ENCODE peak calls at places on chromosomes 13 and 19, in five cellular contexts. Y, M, V, K and S are unnamed samples.

GRCh38 chr19:33248954-33249613 is 23.4 kb upstream of the SLC7A10 start:
- DNase-seq in Y (no peak), M (no peak), V (no peak), K (no peak), S (no peak)

GRCh38 chr13:52356327-52356726 is 49.6 kb downstream of the THSD1 start:
- DNase-seq in V (no peak), K (no peak), M (no peak), Y (no peak), S (no peak)

GRCh38 chr19:28607066-28607583 is 605.8 kb downstream of the UQCRFS1 start:
- DNase-seq in V (no peak), M (no peak), K (no peak), Y (no peak), S (no peak)

GRCh38 chr13:101258071-101258470 is 158.2 kb downstream of the NALCN start:
- DNase-seq in Y (no peak), M (peak; percentile 23), V (peak; percentile 36), K (no peak), S (no peak)

GRCh38 chr13:50123862-50124535 is 108.8 kb downstream of the KCNRG start:
- DNase-seq in V (peak; percentile 37), Y (peak; percentile 96), M (peak; percentile 96), K (peak; percentile 76), S (no peak)

GRCh38 chr19:39247701-39248664 is 673 bp downstream of the IFNL4 start:
- DNase-seq in V (no peak), M (no peak), K (no peak), Y (no peak), S (no peak)

GRCh38 chr13:60787083-60787482 is 390.1 kb downstream of the TDRD3 start:
- DNase-seq in K (no peak), M (no peak), V (no peak), Y (no peak), S (no peak)

GRCh38 chr13:53237696-53238095 is 209.1 kb downstream of the OLFM4 start:
- DNase-seq in M (no peak), Y (no peak), V (no peak), K (no peak), S (no peak)

GRCh38 chr19:43634516-43634876 is 5.2 kb downstream of the CADM4 start:
- DNase-seq in M (no peak), Y (no peak), V (no peak), K (no peak), S (no peak)

GRCh38 chr19:53102701-53103140 is 501 bp downstream of the ZNF160 start:
- DNase-seq in Y (no peak), M (no peak), K (no peak), V (no peak), S (peak; percentile 3)

GRCh38 chr19:57587529-57587928 is 3.6 kb downstream of the ZIK1 start:
- DNase-seq in K (no peak), Y (no peak), M (no peak), V (peak; percentile 25), S (no peak)

GRCh38 chr19:1495799-1496713 is 5.1 kb downstream of the REEP6 start:
- DNase-seq in V (no peak), M (no peak), Y (no peak), K (no peak), S (no peak)

GRCh38 chr13:71218960-71219359 is 648.0 kb downstream of the DACH1 start:
- DNase-seq in M (no peak), Y (no peak), V (no peak), K (no peak), S (no peak)

GRCh38 chr19:1495051-1495798 is 4.2 kb downstream of the REEP6 start:
- DNase-seq in K (no peak), V (no peak), Y (no peak), M (no peak), S (no peak)

GRCh38 chr13:23909606-23910005 is 12.3 kb upstream of the C1QTNF9B start:
- DNase-seq in K (no peak), M (no peak), V (no peak), Y (no peak), S (no peak)

GRCh38 chr13:45895880-45896279 is 44.3 kb upstream of the SIAH3 start:
- DNase-seq in M (no peak), K (no peak), Y (no peak), V (no peak), S (no peak)

GRCh38 chr13:30338331-30338851 is 31.0 kb upstream of the KATNAL1 start:
- DNase-seq in M (no peak), V (no peak), Y (no peak), K (no peak), S (no peak)

GRCh38 chr13:110798595-110798994 is 85.1 kb downstream of the ING1 start:
- DNase-seq in M (no peak), Y (no peak), V (no peak), K (no peak), S (no peak)

GRCh38 chr13:110799246-110800236 is 86.0 kb downstream of the ING1 start:
- DNase-seq in Y (no peak), M (peak; percentile 59), K (no peak), V (peak; percentile 73), S (no peak)

GRCh38 chr13:110797230-110797877 is 83.9 kb downstream of the ING1 start:
- DNase-seq in M (no peak), V (no peak), Y (no peak), K (no peak), S (no peak)

GRCh38 chr13:110806636-110807035 is 93.1 kb downstream of the ING1 start:
- DNase-seq in K (no peak), V (no peak), Y (no peak), M (no peak), S (no peak)

GRCh38 chr13:110801044-110801443 is 87.5 kb downstream of the ING1 start:
- DNase-seq in Y (no peak), V (no peak), K (no peak), M (no peak), S (no peak)
- TF ChIP-seq CTCF in Y (no peak), V (no peak), K (no peak), M (no peak), S (no peak)

GRCh38 chr19:31890230-31890629 is 455.2 kb upstream of the ZNF507 start:
- DNase-seq in V (no peak), M (no peak), Y (no peak), K (no peak), S (no peak)

GRCh38 chr19:31897292-31897691 is 448.1 kb upstream of the ZNF507 start:
- DNase-seq in V (no peak), Y (no peak), K (no peak), M (no peak), S (no peak)

GRCh38 chr19:31894451-31894850 is 451.0 kb upstream of the ZNF507 start:
- DNase-seq in M (no peak), K (no peak), Y (no peak), V (no peak), S (no peak)

GRCh38 chr19:31892060-31892459 is 453.4 kb upstream of the ZNF507 start:
- DNase-seq in K (no peak), V (no peak), M (no peak), Y (no peak), S (no peak)
- TF ChIP-seq CTCF in K (no peak), V (no peak), M (no peak), Y (no peak), S (no peak)

GRCh38 chr19:35714601-35715354 is 3.0 kb upstream of the KMT2B start:
- DNase-seq in M (no peak), K (no peak), V (no peak), Y (no peak), S (no peak)
- TF ChIP-seq CTCF in M (no peak), K (no peak), V (no peak), Y (no peak), S (no peak)

GRCh38 chr13:81051873-81052272 is 710.9 kb upstream of the SPRY2 start:
- DNase-seq in Y (no peak), K (no peak), V (no peak), M (no peak), S (no peak)
- TF ChIP-seq CTCF in Y (no peak), K (no peak), V (no peak), M (no peak), S (no peak)

GRCh38 chr19:54391589-54392061 is 23.6 kb upstream of the TTYH1 start:
- DNase-seq in K (no peak), V (no peak), M (no peak), Y (no peak), S (no peak)
- TF ChIP-seq CTCF in K (no peak), V (no peak), M (no peak), Y (no peak), S (no peak)

DNA sequence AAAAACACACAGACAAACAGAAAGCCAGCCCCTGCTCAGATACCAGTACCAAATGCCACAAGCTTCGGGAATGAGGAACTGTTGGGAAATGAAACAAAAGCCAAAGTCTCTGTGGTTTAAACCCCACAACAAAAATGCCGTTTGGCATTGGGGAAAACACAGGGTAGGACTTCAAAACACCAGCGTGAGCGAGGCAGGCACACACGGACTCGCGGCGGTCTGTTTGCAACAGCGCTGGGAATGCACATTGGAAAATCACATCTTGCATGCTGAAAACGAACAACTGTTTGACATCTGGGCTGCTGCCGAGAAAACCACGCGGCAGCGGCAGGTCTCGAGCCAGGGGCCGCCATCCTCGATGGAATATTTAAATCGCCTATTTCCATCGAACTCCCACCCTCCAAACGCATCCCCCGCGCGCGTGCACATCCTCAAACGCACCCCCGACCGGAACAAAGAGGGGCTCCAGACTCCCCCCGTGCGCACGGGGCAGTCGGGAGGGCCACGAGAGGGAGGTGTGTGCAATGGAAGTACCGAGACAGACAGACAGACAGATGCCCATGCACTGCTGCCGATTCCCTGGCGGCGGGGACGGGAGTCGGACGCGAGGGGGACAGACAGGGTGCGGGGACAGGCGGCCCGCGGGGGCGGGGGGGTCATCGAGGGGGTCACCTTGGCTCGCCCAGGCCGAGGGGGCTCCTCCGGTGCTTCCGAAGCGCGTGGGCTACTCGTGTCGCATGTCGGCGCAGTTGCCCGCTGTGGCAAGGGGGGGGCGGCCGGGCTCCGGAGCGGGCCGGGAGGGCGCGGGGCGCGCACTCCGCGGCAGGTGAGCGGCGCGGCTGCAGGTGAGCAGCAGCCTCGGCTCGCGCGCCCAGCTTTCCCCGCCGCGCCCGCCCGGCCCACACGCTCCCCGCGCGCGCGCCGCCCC is at the start of gene GPR12:
- DNase-seq in M (no peak), Y (no peak), V (no peak), K (no peak), S (peak; percentile 4)
- TF ChIP-seq CTCF in M (no peak), Y (no peak), V (no peak), K (no peak), S (peak; percentile 16)

DNA sequence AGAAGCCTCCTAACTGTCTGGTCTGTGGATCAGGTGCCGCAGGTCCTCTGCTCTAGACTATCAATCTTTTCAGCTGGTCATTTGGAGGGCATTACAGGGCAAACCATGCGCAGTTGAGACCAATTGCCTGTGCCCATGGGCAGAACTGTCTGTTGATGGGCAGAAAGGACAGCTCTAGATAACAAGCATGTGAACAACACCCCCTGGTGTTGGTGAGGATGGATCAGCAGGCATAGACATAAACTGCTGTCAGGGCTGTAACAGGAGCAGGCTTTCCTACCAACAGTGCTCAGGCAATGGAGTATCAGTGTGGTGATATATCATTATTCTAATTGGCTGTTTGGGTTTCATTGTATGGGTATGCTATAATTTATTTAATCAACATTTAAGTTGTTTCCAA is 104.7 kb upstream of the KL start:
- DNase-seq in Y (no peak), K (no peak), M (no peak), V (no peak), S (no peak)
- TF ChIP-seq CTCF in Y (no peak), K (no peak), M (peak; percentile 47), V (peak; percentile 37), S (peak; percentile 51)

GRCh38 chr19:35002037-35002535 is 2.0 kb downstream of the GRAMD1A start:
- DNase-seq in K (no peak), M (no peak), Y (no peak), V (no peak), S (no peak)
- TF ChIP-seq CTCF in K (no peak), M (no peak), Y (no peak), V (no peak), S (no peak)